ENCODE peak calls at places on chromosomes 11 and 22, in six cellular contexts. One of them, this sample, is unnamed.

GRCh38 chr11:119169272-119169719 is 771 bp downstream of the NLRX1 start:
- DNase-seq in stomach: peak; percentile 33
- DNase-seq in cardiac fibroblast: peak; percentile 40
- DNase-seq in upper lobe of left lung: peak; percentile 83
- DNase-seq in HFFc6: no peak
- DNase-seq in glutamatergic neuron: no peak
- DNase-seq in this sample: peak; percentile 47

GRCh38 chr11:116294630-116295029 is 478.2 kb downstream of the BUD13 start:
- DNase-seq in HFFc6: peak; percentile 30
- DNase-seq in stomach: no peak
- DNase-seq in upper lobe of left lung: no peak
- DNase-seq in cardiac fibroblast: no peak
- DNase-seq in glutamatergic neuron: no peak
- DNase-seq in this sample: no peak

GRCh38 chr11:61092280-61092766 is 10.0 kb upstream of the CD5 start:
- DNase-seq in HFFc6: no peak
- DNase-seq in glutamatergic neuron: no peak
- DNase-seq in upper lobe of left lung: no peak
- DNase-seq in stomach: no peak
- DNase-seq in cardiac fibroblast: no peak
- DNase-seq in this sample: no peak

GRCh38 chr11:82855616-82856015 is 44.6 kb downstream of the PRCP start:
- DNase-seq in HFFc6: peak; percentile 66
- DNase-seq in glutamatergic neuron: no peak
- DNase-seq in cardiac fibroblast: no peak
- DNase-seq in stomach: no peak
- DNase-seq in upper lobe of left lung: no peak
- DNase-seq in this sample: no peak

GRCh38 chr22:38924197-38924952 is 33.0 kb upstream of the APOBEC3A start:
- DNase-seq in cardiac fibroblast: peak; percentile 82
- DNase-seq in upper lobe of left lung: no peak
- DNase-seq in HFFc6: peak; percentile 82
- DNase-seq in stomach: peak; percentile 94
- DNase-seq in glutamatergic neuron: no peak
- DNase-seq in this sample: peak; percentile 95

GRCh38 chr11:13889566-13890214 is 72.8 kb upstream of the SPON1 start:
- DNase-seq in stomach: no peak
- DNase-seq in glutamatergic neuron: no peak
- DNase-seq in cardiac fibroblast: no peak
- DNase-seq in HFFc6: no peak
- DNase-seq in upper lobe of left lung: no peak
- DNase-seq in this sample: peak; percentile 23

GRCh38 chr11:35980646-35981402 is 37.0 kb downstream of the LDLRAD3 start:
- DNase-seq in cardiac fibroblast: peak; percentile 55
- DNase-seq in stomach: no peak
- DNase-seq in upper lobe of left lung: no peak
- DNase-seq in glutamatergic neuron: no peak
- DNase-seq in HFFc6: no peak
- DNase-seq in this sample: no peak

GRCh38 chr11:20127671-20128527 is 32.4 kb downstream of the DBX1 start:
- DNase-seq in glutamatergic neuron: peak; percentile 94
- DNase-seq in stomach: peak; percentile 81
- DNase-seq in cardiac fibroblast: peak; percentile 78
- DNase-seq in HFFc6: peak; percentile 65
- DNase-seq in upper lobe of left lung: no peak
- DNase-seq in this sample: peak; percentile 86

GRCh38 chr11:34585870-34586654 is 34.8 kb upstream of the EHF start:
- DNase-seq in upper lobe of left lung: no peak
- DNase-seq in glutamatergic neuron: no peak
- DNase-seq in HFFc6: peak; percentile 56
- DNase-seq in cardiac fibroblast: peak; percentile 79
- DNase-seq in stomach: no peak
- DNase-seq in this sample: no peak

GRCh38 chr22:28799125-28799833 is 1.1 kb downstream of the XBP1 start:
- DNase-seq in HFFc6: peak; percentile 89
- DNase-seq in stomach: no peak
- DNase-seq in cardiac fibroblast: peak; percentile 98
- DNase-seq in glutamatergic neuron: no peak
- DNase-seq in upper lobe of left lung: no peak
- DNase-seq in this sample: peak; percentile 40

GRCh38 chr11:19872526-19873135 is 160.0 kb downstream of the NAV2 start:
- DNase-seq in upper lobe of left lung: peak; percentile 33
- DNase-seq in HFFc6: no peak
- DNase-seq in cardiac fibroblast: no peak
- DNase-seq in glutamatergic neuron: no peak
- DNase-seq in stomach: no peak
- DNase-seq in this sample: no peak

GRCh38 chr11:19027829-19028595 is 32.5 kb downstream of the MRGPRX2 start:
- DNase-seq in stomach: no peak
- DNase-seq in glutamatergic neuron: no peak
- DNase-seq in HFFc6: peak; percentile 70
- DNase-seq in cardiac fibroblast: peak; percentile 93
- DNase-seq in upper lobe of left lung: no peak
- DNase-seq in this sample: no peak

GRCh38 chr22:38272373-38273134 is at the start of gene TMEM184B:
- DNase-seq in cardiac fibroblast: peak; percentile 64
- DNase-seq in HFFc6: peak; percentile 35
- DNase-seq in stomach: peak; percentile 86
- DNase-seq in glutamatergic neuron: peak; percentile 83
- DNase-seq in upper lobe of left lung: peak; percentile 97
- DNase-seq in this sample: peak; percentile 77

GRCh38 chr11:86671386-86672006 is 920 bp downstream of the ME3 start:
- DNase-seq in HFFc6: no peak
- DNase-seq in cardiac fibroblast: peak; percentile 44
- DNase-seq in stomach: peak; percentile 56
- DNase-seq in upper lobe of left lung: peak; percentile 89
- DNase-seq in glutamatergic neuron: peak; percentile 46
- DNase-seq in this sample: peak; percentile 74

GRCh38 chr22:19138217-19139000 is 6.0 kb downstream of the ESS2 start:
- DNase-seq in upper lobe of left lung: peak; percentile 61
- DNase-seq in glutamatergic neuron: no peak
- DNase-seq in HFFc6: no peak
- DNase-seq in cardiac fibroblast: no peak
- DNase-seq in stomach: no peak
- DNase-seq in this sample: no peak

GRCh38 chr11:134999490-135000066 is 587.5 kb upstream of the B3GAT1 start:
- DNase-seq in glutamatergic neuron: peak; percentile 55
- DNase-seq in cardiac fibroblast: no peak
- DNase-seq in upper lobe of left lung: no peak
- DNase-seq in stomach: no peak
- DNase-seq in HFFc6: no peak
- DNase-seq in this sample: no peak

GRCh38 chr11:59801981-59802638 is 8.5 kb downstream of the MRPL16 start:
- DNase-seq in glutamatergic neuron: no peak
- DNase-seq in HFFc6: no peak
- DNase-seq in stomach: no peak
- DNase-seq in upper lobe of left lung: no peak
- DNase-seq in cardiac fibroblast: peak; percentile 31
- DNase-seq in this sample: peak; percentile 6

GRCh38 chr11:83671295-83671694 is 385.1 kb upstream of the CCDC90B start:
- DNase-seq in cardiac fibroblast: peak; percentile 11
- DNase-seq in stomach: no peak
- DNase-seq in HFFc6: peak; percentile 22
- DNase-seq in glutamatergic neuron: no peak
- DNase-seq in upper lobe of left lung: no peak
- DNase-seq in this sample: no peak

GRCh38 chr11:69697861-69698260 is 6.0 kb downstream of the FGF19 start:
- DNase-seq in upper lobe of left lung: no peak
- DNase-seq in HFFc6: no peak
- DNase-seq in stomach: no peak
- DNase-seq in glutamatergic neuron: no peak
- DNase-seq in cardiac fibroblast: no peak
- DNase-seq in this sample: no peak

GRCh38 chr11:61886643-61887042 is 4.7 kb downstream of the FADS3 start:
- DNase-seq in cardiac fibroblast: no peak
- DNase-seq in stomach: no peak
- DNase-seq in glutamatergic neuron: no peak
- DNase-seq in upper lobe of left lung: no peak
- DNase-seq in HFFc6: no peak
- DNase-seq in this sample: no peak

GRCh38 chr11:20360650-20361049 is 2.9 kb upstream of the HTATIP2 start:
- DNase-seq in HFFc6: no peak
- DNase-seq in glutamatergic neuron: no peak
- DNase-seq in cardiac fibroblast: peak; percentile 52
- DNase-seq in stomach: peak; percentile 38
- DNase-seq in upper lobe of left lung: no peak
- DNase-seq in this sample: no peak

GRCh38 chr22:49190816-49191505 is 636.7 kb downstream of the BRD1 start:
- DNase-seq in upper lobe of left lung: no peak
- DNase-seq in HFFc6: no peak
- DNase-seq in cardiac fibroblast: no peak
- DNase-seq in glutamatergic neuron: no peak
- DNase-seq in stomach: no peak
- DNase-seq in this sample: no peak

GRCh38 chr22:45083659-45084305 is 74.0 kb upstream of the PHF21B start:
- DNase-seq in HFFc6: peak; percentile 48
- DNase-seq in cardiac fibroblast: peak; percentile 78
- DNase-seq in glutamatergic neuron: no peak
- DNase-seq in upper lobe of left lung: no peak
- DNase-seq in stomach: no peak
- DNase-seq in this sample: no peak

GRCh38 chr11:86014221-86014620 is 54.7 kb downstream of the PICALM start:
- DNase-seq in HFFc6: no peak
- DNase-seq in upper lobe of left lung: no peak
- DNase-seq in stomach: no peak
- DNase-seq in glutamatergic neuron: no peak
- DNase-seq in cardiac fibroblast: no peak
- DNase-seq in this sample: no peak

GRCh38 chr11:134476435-134477021 is 64.5 kb upstream of the B3GAT1 start:
- DNase-seq in HFFc6: no peak
- DNase-seq in stomach: no peak
- DNase-seq in upper lobe of left lung: no peak
- DNase-seq in glutamatergic neuron: no peak
- DNase-seq in cardiac fibroblast: no peak
- DNase-seq in this sample: peak; percentile 74

GRCh38 chr11:114392735-114393667 is 7.3 kb downstream of the C11orf71 start:
- DNase-seq in cardiac fibroblast: no peak
- DNase-seq in glutamatergic neuron: no peak
- DNase-seq in HFFc6: no peak
- DNase-seq in stomach: no peak
- DNase-seq in upper lobe of left lung: no peak
- DNase-seq in this sample: no peak

GRCh38 chr11:114399490-114399889 is 821 bp downstream of the C11orf71 start:
- DNase-seq in cardiac fibroblast: no peak
- DNase-seq in glutamatergic neuron: no peak
- DNase-seq in stomach: no peak
- DNase-seq in HFFc6: no peak
- DNase-seq in upper lobe of left lung: no peak
- DNase-seq in this sample: no peak

GRCh38 chr11:114398303-114398920 is 1.9 kb downstream of the C11orf71 start:
- DNase-seq in stomach: no peak
- DNase-seq in HFFc6: no peak
- DNase-seq in cardiac fibroblast: no peak
- DNase-seq in glutamatergic neuron: no peak
- DNase-seq in upper lobe of left lung: no peak
- DNase-seq in this sample: no peak

GRCh38 chr11:114397349-114397982 is 2.8 kb downstream of the C11orf71 start:
- DNase-seq in upper lobe of left lung: no peak
- DNase-seq in HFFc6: no peak
- DNase-seq in glutamatergic neuron: no peak
- DNase-seq in cardiac fibroblast: peak; percentile 55
- DNase-seq in stomach: no peak
- DNase-seq in this sample: no peak

DNA sequence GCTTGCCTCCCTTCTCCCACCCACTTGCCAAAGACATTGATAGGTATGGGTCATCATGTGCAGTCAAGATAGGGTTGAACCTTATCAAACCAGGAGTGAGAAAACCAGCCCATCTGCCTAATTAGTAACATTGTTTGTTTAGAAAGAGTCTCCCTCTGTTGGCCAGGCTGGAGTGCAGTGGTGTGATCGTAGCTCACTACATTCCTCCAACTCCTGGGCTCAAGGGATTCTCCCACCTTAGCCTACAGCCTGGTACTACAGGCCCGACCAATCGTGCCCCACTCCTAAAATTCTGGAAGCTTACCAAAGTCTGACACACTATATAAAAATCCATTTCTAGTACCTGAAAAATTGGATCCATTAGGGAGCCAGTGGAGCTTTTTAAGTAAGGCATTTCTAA is 4.5 kb downstream of the C11orf71 start:
- DNase-seq in stomach: no peak
- DNase-seq in cardiac fibroblast: no peak
- DNase-seq in upper lobe of left lung: no peak
- DNase-seq in glutamatergic neuron: no peak
- DNase-seq in HFFc6: no peak
- DNase-seq in this sample: no peak
- TF ChIP-seq CTCF in stomach: no peak
- TF ChIP-seq CTCF in cardiac fibroblast: peak; percentile 21
- TF ChIP-seq CTCF in upper lobe of left lung: no peak
- TF ChIP-seq CTCF in glutamatergic neuron: no peak
- TF ChIP-seq CTCF in HFFc6: peak; percentile 70
- TF ChIP-seq CTCF in this sample: no peak

GRCh38 chr11:125224391-125225015 is 60.0 kb downstream of the PKNOX2 start:
- DNase-seq in stomach: peak; percentile 40
- DNase-seq in HFFc6: no peak
- DNase-seq in upper lobe of left lung: no peak
- DNase-seq in glutamatergic neuron: peak; percentile 52
- DNase-seq in cardiac fibroblast: peak; percentile 51
- DNase-seq in this sample: peak; percentile 52
- TF ChIP-seq CTCF in stomach: no peak
- TF ChIP-seq CTCF in HFFc6: peak; percentile 68
- TF ChIP-seq CTCF in upper lobe of left lung: no peak
- TF ChIP-seq CTCF in glutamatergic neuron: peak; percentile 37
- TF ChIP-seq CTCF in cardiac fibroblast: peak; percentile 30
- TF ChIP-seq CTCF in this sample: no peak

DNA sequence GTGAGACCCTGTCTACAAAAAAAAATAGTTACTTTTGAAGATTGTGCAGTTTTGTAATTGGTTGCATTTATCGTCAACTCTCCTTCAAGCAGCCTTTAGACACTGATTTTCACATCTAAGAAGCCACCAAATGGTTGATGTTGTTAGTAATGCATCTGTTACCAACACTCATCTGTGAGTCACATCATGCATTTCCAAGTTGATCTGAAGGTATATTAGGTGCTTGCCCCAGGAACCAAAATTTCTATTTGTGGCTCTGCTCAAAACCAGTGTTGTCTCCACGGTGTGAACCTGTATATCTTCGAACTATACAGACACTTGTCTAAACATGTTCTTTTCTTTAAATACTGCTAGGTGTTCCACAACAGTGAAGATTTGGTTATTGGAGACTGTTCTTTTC is 21.6 kb downstream of the XRCC6 start:
- DNase-seq in HFFc6: no peak
- DNase-seq in cardiac fibroblast: no peak
- DNase-seq in upper lobe of left lung: no peak
- DNase-seq in glutamatergic neuron: no peak
- DNase-seq in stomach: no peak
- DNase-seq in this sample: no peak
- TF ChIP-seq CTCF in HFFc6: no peak
- TF ChIP-seq CTCF in cardiac fibroblast: no peak
- TF ChIP-seq CTCF in upper lobe of left lung: no peak
- TF ChIP-seq CTCF in glutamatergic neuron: no peak
- TF ChIP-seq CTCF in stomach: no peak
- TF ChIP-seq CTCF in this sample: no peak

DNA sequence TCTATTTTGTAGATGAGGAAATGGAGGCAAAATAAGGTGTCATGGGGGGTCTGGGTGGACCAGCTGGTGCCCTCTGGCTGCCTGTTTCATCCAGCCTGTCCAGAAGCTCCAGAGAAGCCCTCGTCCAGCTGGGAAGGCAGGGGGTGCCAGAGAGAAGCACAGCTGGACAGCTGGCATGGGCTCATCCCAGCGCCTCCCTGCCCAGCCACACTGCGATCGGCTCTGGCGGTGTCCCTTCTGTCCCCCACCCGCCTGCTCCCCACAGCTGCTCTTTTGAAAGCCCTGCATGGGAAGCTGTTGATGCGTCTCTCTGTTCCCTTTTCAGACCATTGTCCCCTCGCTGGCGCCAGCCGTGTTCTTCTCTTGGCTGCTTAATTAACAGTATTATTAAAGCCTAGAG is 86.5 kb downstream of the MN1 start:
- DNase-seq in glutamatergic neuron: no peak
- DNase-seq in cardiac fibroblast: no peak
- DNase-seq in upper lobe of left lung: no peak
- DNase-seq in HFFc6: no peak
- DNase-seq in stomach: no peak
- DNase-seq in this sample: no peak
- TF ChIP-seq CTCF in glutamatergic neuron: no peak
- TF ChIP-seq CTCF in cardiac fibroblast: peak; percentile 1
- TF ChIP-seq CTCF in upper lobe of left lung: no peak
- TF ChIP-seq CTCF in HFFc6: peak; percentile 33
- TF ChIP-seq CTCF in stomach: no peak
- TF ChIP-seq CTCF in this sample: no peak